ENCODE peak calls at places on chromosome 10, in four cellular contexts. M, Z, O and Y are unnamed samples.

GRCh38 chr10:124087672-124088634 is 5.4 kb downstream of the CHST15 start:
- DNase-seq in M (no peak), Z (no peak), O (peak), Y (no peak)

GRCh38 chr10:106540606-106541005 is 623.9 kb downstream of the SORCS1 start:
- DNase-seq in M (no peak), Z (no peak), O (no peak), Y (no peak)

GRCh38 chr10:60827791-60828488 is 49.7 kb downstream of the CDK1 start:
- DNase-seq in M (no peak), Z (no peak), O (peak), Y (no peak)

GRCh38 chr10:43259248-43259980 is 7.5 kb downstream of the RASGEF1A start:
- DNase-seq in M (no peak), Z (no peak), O (no peak), Y (peak)

GRCh38 chr10:116256749-116257259 is 16.2 kb downstream of the GFRA1 start:
- DNase-seq in M (no peak), Z (no peak), O (no peak), Y (no peak)

GRCh38 chr10:74189999-74190421 is 39.0 kb downstream of the ADK start:
- DNase-seq in M (peak), Z (no peak), O (peak), Y (no peak)

GRCh38 chr10:80945267-80945880 is 407.7 kb downstream of the SH2D4B start:
- DNase-seq in M (no peak), Z (no peak), O (no peak), Y (no peak)

GRCh38 chr10:131090761-131091661 is 220.5 kb downstream of the TCERG1L start:
- DNase-seq in M (no peak), Z (no peak), O (no peak), Y (no peak)

GRCh38 chr10:74223755-74224530 is 72.9 kb downstream of the ADK start:
- DNase-seq in M (peak), Z (no peak), O (peak), Y (no peak)

GRCh38 chr10:88980836-88981235 is 9.8 kb upstream of the FAS start:
- DNase-seq in M (no peak), Z (no peak), O (peak), Y (no peak)

GRCh38 chr10:2935647-2936386 is 131.5 kb upstream of the PFKP start:
- DNase-seq in M (no peak), Z (no peak), O (no peak), Y (no peak)

GRCh38 chr10:97977673-97978072 is 52.7 kb downstream of the CRTAC1 start:
- DNase-seq in M (no peak), Z (no peak), O (no peak), Y (peak)

GRCh38 chr10:79022565-79023488 is 45.9 kb upstream of the ZMIZ1 start:
- DNase-seq in M (no peak), Z (no peak), O (peak), Y (peak)

GRCh38 chr10:107442035-107442505 is 277.6 kb upstream of the SORCS1 start:
- DNase-seq in M (peak), Z (no peak), O (peak), Y (no peak)

GRCh38 chr10:99393036-99393435 is 37.4 kb downstream of the GOT1 start:
- DNase-seq in M (no peak), Z (no peak), O (no peak), Y (no peak)
- H3K4me3 ChIP-seq in M (no peak), Z (no peak), O (no peak), Y (no peak)

DNA sequence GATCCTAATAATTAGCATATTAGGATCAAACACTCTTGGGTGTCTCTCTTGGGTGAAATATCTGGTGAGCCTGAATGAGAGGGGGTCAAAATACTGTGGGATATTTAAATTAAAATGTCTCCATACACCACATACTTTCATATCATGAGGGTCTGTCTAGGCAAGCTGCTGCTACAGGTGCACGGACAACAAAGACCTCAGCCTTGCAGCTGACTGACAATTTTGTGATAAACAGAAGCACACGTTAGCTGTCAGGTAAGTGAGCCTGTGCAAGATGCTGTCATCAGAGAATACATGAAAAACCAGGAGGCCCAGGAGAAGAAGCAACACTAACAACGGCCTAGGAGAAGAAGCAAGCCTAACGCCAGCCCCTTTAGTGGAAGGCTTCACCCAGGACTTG is 247.5 kb downstream of the ADARB2 start:
- DNase-seq in M (no peak), Z (no peak), O (no peak), Y (peak)
- H3K4me3 ChIP-seq in M (no peak), Z (no peak), O (no peak), Y (no peak)

GRCh38 chr10:32459072-32459703 is 13.2 kb downstream of the CCDC7 start:
- DNase-seq in M (no peak), Z (no peak), O (no peak), Y (no peak)
- H3K4me3 ChIP-seq in M (no peak), Z (no peak), O (no peak), Y (no peak)

GRCh38 chr10:102240467-102241036 is 760 bp downstream of the PITX3 start:
- DNase-seq in M (no peak), Z (no peak), O (no peak), Y (peak)
- H3K4me3 ChIP-seq in M (peak), Z (peak), O (peak), Y (peak)

GRCh38 chr10:77084431-77085144 is 553.0 kb downstream of the KCNMA1 start:
- DNase-seq in M (no peak), Z (no peak), O (peak), Y (no peak)

GRCh38 chr10:77082601-77083252 is 554.9 kb downstream of the KCNMA1 start:
- DNase-seq in M (no peak), Z (no peak), O (peak), Y (no peak)

GRCh38 chr10:77079902-77080301 is 557.7 kb downstream of the KCNMA1 start:
- DNase-seq in M (no peak), Z (no peak), O (no peak), Y (no peak)

GRCh38 chr10:77080361-77081027 is 557.1 kb downstream of the KCNMA1 start:
- DNase-seq in M (no peak), Z (no peak), O (no peak), Y (no peak)

GRCh38 chr10:77081411-77082010 is 556.1 kb downstream of the KCNMA1 start:
- DNase-seq in M (no peak), Z (no peak), O (no peak), Y (no peak)
- H3K4me3 ChIP-seq in M (no peak), Z (no peak), O (no peak), Y (no peak)

GRCh38 chr10:17665742-17666141 is 21.8 kb downstream of the STAM start:
- DNase-seq in M (peak), Z (peak), O (peak), Y (no peak)

GRCh38 chr10:17662193-17663138 is 18.5 kb downstream of the STAM start:
- DNase-seq in M (no peak), Z (no peak), O (no peak), Y (no peak)

GRCh38 chr10:17660921-17661320 is 17.0 kb downstream of the STAM start:
- DNase-seq in M (no peak), Z (no peak), O (no peak), Y (no peak)

GRCh38 chr10:17661510-17661909 is 17.6 kb downstream of the STAM start:
- DNase-seq in M (no peak), Z (no peak), O (no peak), Y (no peak)

GRCh38 chr10:17663450-17663849 is 19.5 kb downstream of the STAM start:
- DNase-seq in M (no peak), Z (no peak), O (no peak), Y (no peak)
- H3K4me3 ChIP-seq in M (no peak), Z (no peak), O (no peak), Y (no peak)